ENCODE peak calls at places on chromosomes 6 and 20, in eight cellular contexts. W is cardiac muscle cell, R is IMR-90, G is SK-N-SH, O is AG04450, F is PC-3, X is osteoblast, U is psoas muscle. J is an unnamed sample.

GRCh38 chr20:48397689-48398005 is 430.2 kb downstream of the PREX1 start:
- DNase-seq in R (no peak), O (no peak), W (no peak), U (no peak), G (peak), X (no peak), F (no peak), J (no peak)

GRCh38 chr6:107819976-107820551 is 4.0 kb downstream of the SCML4 start:
- DNase-seq in R (peak), U (no peak), O (no peak), F (no peak), G (peak), W (peak), X (no peak), J (no peak)

GRCh38 chr6:91435630-91436029 is 848.8 kb upstream of the MAP3K7 start:
- DNase-seq in G (no peak), O (no peak), W (no peak), X (no peak), U (no peak), R (no peak), F (peak), J (no peak)

GRCh38 chr6:136551103-136551502 is 881 bp upstream of the MAP7 start:
- DNase-seq in G (peak), O (no peak), X (peak), W (peak), U (no peak), F (no peak), R (no peak), J (no peak)

GRCh38 chr6:74409447-74409846 is 713.4 kb downstream of the CD109 start:
- DNase-seq in F (peak), R (peak), W (peak), G (no peak), U (no peak), O (peak), X (no peak), J (peak)

GRCh38 chr6:33169286-33170175 is 22.7 kb downstream of the COL11A2 start:
- DNase-seq in U (no peak), X (peak), W (no peak), G (no peak), R (no peak), O (no peak), F (no peak), J (no peak)

GRCh38 chr20:15265910-15266309 is 928.5 kb upstream of the FLRT3 start:
- DNase-seq in O (no peak), X (no peak), W (no peak), G (no peak), U (no peak), R (no peak), F (peak), J (no peak)

GRCh38 chr6:136677822-136678221 is 114.5 kb downstream of the MAP3K5 start:
- DNase-seq in O (no peak), G (no peak), U (no peak), W (no peak), X (no peak), R (no peak), F (peak), J (no peak)

GRCh38 chr6:155853011-155853410 is 397.4 kb upstream of the NOX3 start:
- DNase-seq in X (no peak), O (no peak), F (no peak), G (no peak), W (no peak), R (no peak), U (no peak), J (no peak)

GRCh38 chr20:32829291-32830005 is 9.7 kb downstream of the MAPRE1 start:
- DNase-seq in F (no peak), U (peak), W (no peak), O (no peak), X (peak), G (no peak), R (peak), J (no peak)

GRCh38 chr6:45416700-45417099 is 39.0 kb upstream of the SUPT3H start:
- DNase-seq in R (no peak), F (no peak), U (no peak), X (peak), W (no peak), G (no peak), O (no peak), J (no peak)

GRCh38 chr20:42435230-42435629 is 754.5 kb downstream of the PTPRT start:
- DNase-seq in R (no peak), X (no peak), W (no peak), F (no peak), O (no peak), G (no peak), U (no peak), J (no peak)

GRCh38 chr6:124854338-124854922 is 107.8 kb upstream of the RNF217 start:
- DNase-seq in O (no peak), G (no peak), U (no peak), X (no peak), F (peak), R (no peak), W (peak), J (no peak)

GRCh38 chr20:41998539-41999341 is 380.6 kb upstream of the CHD6 start:
- DNase-seq in G (no peak), O (no peak), X (no peak), F (no peak), U (no peak), R (no peak), W (no peak), J (no peak)

GRCh38 chr20:6705920-6706500 is 61.5 kb upstream of the BMP2 start:
- DNase-seq in W (no peak), F (peak), X (no peak), G (no peak), U (no peak), R (no peak), O (no peak), J (no peak)

GRCh38 chr20:6709865-6710595 is 57.5 kb upstream of the BMP2 start:
- DNase-seq in R (peak), W (no peak), F (peak), G (no peak), O (no peak), U (no peak), X (no peak), J (no peak)

GRCh38 chr20:6708010-6708409 is 59.5 kb upstream of the BMP2 start:
- DNase-seq in G (no peak), R (peak), W (peak), X (no peak), O (peak), F (peak), U (no peak), J (peak)

GRCh38 chr20:6705106-6705766 is 62.2 kb upstream of the BMP2 start:
- DNase-seq in O (no peak), F (peak), U (no peak), G (no peak), W (no peak), X (no peak), R (no peak), J (no peak)

DNA sequence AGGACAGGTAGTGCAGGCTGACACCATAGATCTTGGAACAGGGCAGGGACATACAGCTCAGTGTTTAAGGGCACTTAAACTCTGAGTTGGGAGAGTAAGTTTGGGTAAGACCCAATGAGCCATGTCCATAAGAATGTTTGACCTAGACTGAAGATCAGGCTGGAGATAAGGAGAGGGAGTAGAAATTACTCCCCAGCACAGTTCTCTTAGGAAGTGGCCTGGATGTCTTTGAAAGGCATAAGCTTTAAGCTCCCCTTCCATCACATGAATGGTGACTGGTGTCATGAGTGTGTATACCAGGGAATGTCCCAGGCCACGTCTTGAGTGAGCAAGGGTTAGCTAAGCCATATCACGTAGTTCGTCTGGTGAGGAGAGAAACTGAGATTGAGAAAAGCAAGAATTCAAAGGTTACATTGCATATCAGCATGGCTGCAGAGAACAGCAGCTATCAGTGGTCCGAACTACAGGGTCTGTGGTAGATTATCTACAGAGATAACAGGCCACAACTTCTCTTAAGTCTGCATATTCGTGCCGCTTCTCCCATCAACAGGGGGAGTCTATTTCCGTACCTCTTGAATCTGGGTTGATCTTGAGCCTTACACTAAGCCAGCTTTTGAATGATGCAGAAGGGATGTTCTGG is 60.1 kb upstream of the BMP2 start:
- DNase-seq in W (no peak), U (no peak), X (no peak), O (no peak), G (no peak), R (no peak), F (peak), J (no peak)
- H3K27ac ChIP-seq in W (no peak), U (no peak), X (no peak), O (no peak), G (no peak), R (no peak), F (peak), J (peak)

DNA sequence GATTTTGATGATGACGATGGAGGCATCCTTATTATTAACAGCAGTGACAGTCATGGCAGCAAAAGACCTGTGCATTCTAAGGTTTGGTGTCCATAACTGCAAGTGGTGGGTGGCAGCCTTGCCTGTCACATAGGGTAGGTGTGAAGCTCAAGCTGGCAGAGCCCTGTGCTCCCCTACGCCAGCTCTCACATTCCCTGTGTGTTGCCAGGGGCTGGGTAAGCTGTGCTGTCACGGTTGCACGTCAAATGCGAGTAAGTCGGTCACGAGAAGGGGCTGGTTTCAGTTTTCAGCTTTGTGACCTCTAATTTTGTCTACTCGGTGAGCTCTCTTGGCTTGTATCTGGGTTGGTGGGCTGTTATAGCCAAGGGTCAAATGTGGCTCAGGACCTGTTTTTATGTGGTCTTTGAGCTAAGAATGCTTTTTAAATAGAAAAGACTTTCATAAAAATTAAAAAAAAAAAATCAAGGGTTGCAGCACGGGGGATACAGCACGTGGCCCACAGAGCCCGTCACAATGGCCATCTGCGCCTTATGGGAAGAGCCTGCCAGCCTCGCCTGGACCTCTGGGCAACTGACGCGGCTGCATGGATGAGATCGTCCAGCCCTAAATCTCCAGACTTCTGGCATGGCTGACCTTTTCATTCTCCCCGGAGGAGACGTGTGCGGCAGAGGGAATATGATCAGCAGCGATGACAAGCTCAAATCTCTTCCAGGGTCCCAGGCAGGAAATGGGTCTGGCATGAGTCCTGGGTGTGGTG is 148.5 kb downstream of the PHACTR3 start:
- DNase-seq in R (no peak), O (no peak), X (no peak), G (peak), U (no peak), W (no peak), F (no peak), J (no peak)
- H3K27ac ChIP-seq in R (no peak), O (no peak), X (no peak), G (no peak), U (no peak), W (no peak), F (no peak), J (no peak)

DNA sequence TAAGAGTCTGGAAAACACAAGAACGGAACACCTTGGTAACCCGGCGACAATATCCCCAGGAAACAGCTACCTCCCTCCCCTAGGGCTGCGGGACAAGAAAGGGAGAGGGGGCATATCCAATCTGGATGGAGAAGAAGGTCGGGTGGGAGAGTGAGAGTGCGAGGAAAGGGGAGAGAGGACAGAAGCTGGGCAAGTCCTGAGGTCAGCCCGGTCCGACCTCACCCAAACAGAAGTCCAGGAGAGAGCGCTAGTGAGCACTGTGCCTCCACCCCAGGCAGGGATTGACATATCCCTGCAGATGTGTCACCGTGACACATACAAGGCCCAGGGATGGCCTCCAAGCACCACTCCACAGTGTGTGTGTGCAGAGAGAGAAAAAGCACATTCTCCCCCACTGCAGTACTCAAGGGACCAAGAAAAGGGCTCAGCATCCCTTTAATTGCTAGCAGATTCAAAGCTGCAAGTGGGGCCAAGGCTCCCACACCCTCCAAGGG is 3.3 kb downstream of the PXDC1 start:
- DNase-seq in U (peak), X (peak), W (peak), R (peak), G (peak), F (peak), O (no peak), J (peak)
- H3K27ac ChIP-seq in U (peak), X (peak), W (no peak), R (peak), G (peak), F (peak), O (peak), J (peak)

GRCh38 chr6:126805861-126806260 is 312.6 kb upstream of the RSPO3 start:
- DNase-seq in W (peak), U (no peak), G (no peak), F (no peak), X (no peak), R (no peak), O (no peak), J (no peak)

GRCh38 chr6:126812651-126813050 is 305.8 kb upstream of the RSPO3 start:
- DNase-seq in R (no peak), X (no peak), G (no peak), O (no peak), F (no peak), U (no peak), W (peak), J (no peak)

DNA sequence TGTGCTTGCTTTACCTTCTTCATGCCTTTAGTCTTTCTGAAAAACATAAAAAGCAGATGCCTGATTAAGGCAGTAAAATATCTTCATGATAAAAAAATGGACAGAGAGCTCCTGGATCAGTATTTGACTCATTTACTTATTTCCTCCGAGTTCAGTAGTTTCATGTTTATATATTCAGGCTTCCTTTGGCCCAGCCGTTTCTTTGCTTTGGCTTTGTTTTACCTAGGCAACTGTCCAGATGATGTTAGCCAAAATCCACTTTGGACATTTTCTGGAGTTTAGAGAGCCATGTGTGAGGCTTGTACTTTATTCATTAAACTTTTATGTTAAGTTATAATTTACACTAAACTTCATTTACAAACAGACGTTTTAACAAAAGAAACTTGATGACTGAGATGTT is 307.2 kb upstream of the RSPO3 start:
- DNase-seq in U (no peak), F (no peak), G (no peak), W (peak), R (peak), X (no peak), O (no peak), J (peak)
- H3K27ac ChIP-seq in U (no peak), F (no peak), G (no peak), W (no peak), R (no peak), X (no peak), O (no peak), J (no peak)

GRCh38 chr20:49891486-49891885 is 23.8 kb downstream of the SPATA2 start:
- DNase-seq in U (no peak), W (no peak), R (no peak), G (no peak), X (no peak), O (no peak), F (no peak), J (no peak)
- H3K27ac ChIP-seq in U (no peak), W (peak), R (no peak), G (no peak), X (no peak), O (peak), F (no peak), J (peak)

DNA sequence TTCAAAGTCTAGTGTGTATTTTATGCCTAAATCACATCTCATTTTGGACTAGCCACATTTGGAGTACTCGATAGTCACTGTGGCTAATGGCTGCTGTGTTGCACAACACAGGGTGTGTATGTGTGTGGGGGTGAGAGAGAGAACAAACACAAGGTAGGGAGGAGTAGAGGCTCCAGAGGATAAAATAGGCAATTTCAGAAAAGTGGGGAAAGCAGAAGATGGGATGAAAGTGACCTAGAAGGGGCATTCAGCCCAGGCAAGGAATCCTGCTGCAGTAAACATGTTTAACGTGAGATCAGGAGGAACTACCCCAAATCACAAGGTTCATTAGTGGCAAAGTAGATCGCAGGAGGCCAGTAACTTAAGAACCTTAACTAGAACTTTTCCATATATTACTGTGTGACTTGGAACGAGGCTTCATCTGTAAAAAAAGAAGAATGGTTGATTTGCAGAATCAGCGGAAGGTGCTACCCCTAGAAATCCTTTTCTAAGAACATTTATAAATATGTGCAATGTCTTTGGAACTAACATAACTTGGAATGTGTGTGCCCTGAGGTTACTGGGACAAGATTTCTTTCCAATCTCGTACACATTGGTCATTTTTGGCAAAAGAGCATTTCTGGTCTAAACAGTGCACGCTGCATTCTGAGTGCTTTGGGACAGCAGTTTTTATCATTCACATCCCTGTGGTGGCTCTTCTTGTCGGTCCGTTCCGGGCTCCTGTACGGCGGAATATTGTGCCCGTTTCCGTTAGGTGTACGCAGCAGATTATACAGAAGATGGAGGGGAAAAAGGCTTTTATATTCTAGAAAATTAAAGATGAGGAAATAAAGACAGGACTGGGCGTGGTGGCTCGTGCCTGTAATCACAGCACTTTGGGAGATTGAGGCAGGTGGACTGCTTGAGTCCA is 2.6 kb downstream of the DUSP22 start:
- DNase-seq in R (no peak), O (no peak), X (no peak), G (no peak), F (no peak), U (no peak), W (no peak), J (no peak)
- H3K27ac ChIP-seq in R (no peak), O (no peak), X (no peak), G (no peak), F (no peak), U (no peak), W (no peak), J (peak)

GRCh38 chr20:31594002-31594557 is 11.0 kb upstream of the ID1 start:
- DNase-seq in F (no peak), R (no peak), O (no peak), U (no peak), X (no peak), G (no peak), W (no peak), J (no peak)
- H3K27ac ChIP-seq in F (peak), R (peak), O (peak), U (no peak), X (no peak), G (peak), W (peak), J (peak)

GRCh38 chr6:111857674-111858337 is 15.4 kb downstream of the FYN start:
- DNase-seq in R (no peak), U (no peak), G (no peak), O (no peak), F (no peak), X (no peak), W (no peak), J (no peak)
- H3K27ac ChIP-seq in R (no peak), U (no peak), G (no peak), O (no peak), F (no peak), X (no peak), W (no peak), J (peak)

DNA sequence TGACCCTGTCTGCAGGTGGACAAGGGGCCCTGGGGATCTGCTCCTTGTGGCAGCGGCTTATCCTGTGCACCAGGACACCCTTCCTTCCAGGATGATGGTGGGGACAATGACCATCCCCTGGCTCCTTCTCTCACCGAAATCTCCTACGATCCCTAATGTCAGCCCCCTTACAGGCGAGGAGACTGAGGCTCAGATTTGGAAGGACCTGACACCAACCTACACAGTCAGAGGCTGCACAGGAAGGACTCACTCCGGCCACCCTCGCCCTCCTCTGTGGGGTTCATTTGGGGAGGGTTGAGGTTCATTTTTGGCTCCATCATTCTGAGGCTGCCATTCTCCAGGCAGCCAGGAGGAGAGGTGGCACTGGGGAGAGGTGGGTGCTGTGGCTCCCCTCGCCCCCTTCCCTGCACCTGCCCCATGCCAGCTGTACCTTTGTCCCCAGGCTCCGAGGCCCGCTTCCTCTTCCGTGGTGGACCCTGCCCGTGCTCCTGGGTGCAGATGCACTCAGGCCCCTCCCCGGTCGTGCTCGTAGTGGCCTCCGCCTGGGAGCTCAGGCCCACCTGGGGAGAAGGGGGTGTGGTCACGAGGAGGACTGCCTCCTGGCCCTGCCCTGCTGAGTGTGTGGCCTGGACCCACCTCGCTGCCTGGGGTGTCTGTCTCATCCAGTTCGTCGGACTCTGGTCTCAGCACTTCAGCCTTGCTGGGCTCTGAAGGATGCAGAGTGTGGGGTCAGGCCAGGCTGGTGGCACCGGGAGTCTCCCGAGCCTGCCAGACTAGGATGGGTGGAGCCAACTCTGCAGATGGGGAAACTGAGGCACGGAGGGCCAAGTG is 5.3 kb upstream of the CABLES2 start:
- DNase-seq in W (no peak), R (no peak), O (no peak), X (no peak), F (no peak), G (no peak), U (no peak), J (no peak)
- H3K27ac ChIP-seq in W (no peak), R (no peak), O (no peak), X (no peak), F (no peak), G (no peak), U (no peak), J (no peak)

J was measured in tibial nerve.